ENCODE peak calls at places on chromosomes 16 and 17, in six cellular contexts. Y is tibial artery, T is fibroblast of mammary gland, F is cardiac muscle cell, J is AG04449, A is tibial nerve. R is an unnamed sample.

GRCh38 chr16:4767872-4768548 is 1.0 kb upstream of the ZNF500 start:
- DNase-seq in A (no peak), T (peak; percentile 45), J (no peak), Y (peak; percentile 30), F (no peak), R (no peak)

GRCh38 chr17:80605326-80606066 is 60.9 kb downstream of the RPTOR start:
- DNase-seq in Y (no peak), T (peak; percentile 59), F (no peak), J (no peak), A (no peak), R (no peak)

GRCh38 chr17:75753514-75754377 is 11.2 kb downstream of the GALK1 start:
- DNase-seq in Y (no peak), J (no peak), T (peak; percentile 47), F (peak; percentile 82), A (no peak), R (no peak)

GRCh38 chr17:21208352-21208751 is 5.6 kb downstream of the TMEM11 start:
- DNase-seq in J (no peak), T (no peak), F (no peak), Y (no peak), A (no peak), R (no peak)

GRCh38 chr17:71511266-71511995 is 609.4 kb upstream of the SOX9 start:
- DNase-seq in A (no peak), F (no peak), J (no peak), T (no peak), Y (no peak), R (peak; percentile 14)

GRCh38 chr17:78605429-78605828 is 28.2 kb upstream of the DNAH17 start:
- DNase-seq in T (no peak), Y (no peak), J (no peak), F (no peak), A (no peak), R (no peak)

GRCh38 chr17:9769036-9769695 is 22.2 kb downstream of the DHRS7C start:
- DNase-seq in A (no peak), T (no peak), F (no peak), Y (no peak), J (no peak), R (no peak)

GRCh38 chr16:17391715-17392114 is 79.0 kb downstream of the XYLT1 start:
- DNase-seq in J (no peak), T (no peak), F (no peak), Y (no peak), A (no peak), R (no peak)

GRCh38 chr16:1428511-1428910 is 2.4 kb upstream of the PERCC1 start:
- DNase-seq in F (no peak), Y (no peak), T (peak; percentile 26), A (no peak), J (no peak), R (no peak)

GRCh38 chr16:20073203-20074088 is at the start of gene GPR139:
- DNase-seq in Y (no peak), T (no peak), J (no peak), F (peak; percentile 2), A (no peak), R (no peak)

GRCh38 chr17:14138649-14139048 is 69.3 kb downstream of the COX10 start:
- DNase-seq in J (no peak), Y (no peak), F (no peak), A (no peak), T (no peak), R (no peak)

GRCh38 chr16:48608871-48609452 is 1.0 kb downstream of the N4BP1 start:
- DNase-seq in A (no peak), Y (no peak), J (no peak), F (no peak), T (no peak), R (no peak)

GRCh38 chr17:46942441-46943217 is 19.7 kb downstream of the GOSR2 start:
- DNase-seq in T (peak; percentile 74), J (no peak), A (no peak), F (peak; percentile 78), Y (peak; percentile 63), R (no peak)
- TF ChIP-seq CTCF in T (peak; percentile 99), J (peak; percentile 91), A (peak; percentile 56), F (peak; percentile 99), Y (peak; percentile 73), R (peak; percentile 93)

GRCh38 chr17:62627219-62627903 is at the start of gene MRC2:
- DNase-seq in J (no peak), F (peak; percentile 67), T (peak; percentile 85), A (no peak), Y (peak; percentile 63), R (no peak)
- H3K4me3 ChIP-seq in J (peak within 1 kb of the TSS; percentile 86), F (peak within 1 kb of the TSS; percentile 44), T (peak within 1 kb of the TSS; percentile 81), A (peak within 1 kb of the TSS; percentile 78), Y (peak within 1 kb of the TSS; percentile 67), R (peak within 1 kb of the TSS; percentile 69)

GRCh38 chr16:87784812-87785211 is 19.0 kb upstream of the KLHDC4 start:
- DNase-seq in T (no peak), Y (no peak), J (no peak), A (no peak), F (no peak), R (no peak)

GRCh38 chr16:87778830-87779579 is 13.2 kb upstream of the KLHDC4 start:
- DNase-seq in A (peak; percentile 80), Y (peak; percentile 87), F (peak; percentile 87), T (peak; percentile 90), J (peak; percentile 82), R (peak; percentile 87)

GRCh38 chr16:87778476-87778829 is 12.7 kb upstream of the KLHDC4 start:
- DNase-seq in T (no peak), J (no peak), F (no peak), Y (no peak), A (no peak), R (no peak)

DNA sequence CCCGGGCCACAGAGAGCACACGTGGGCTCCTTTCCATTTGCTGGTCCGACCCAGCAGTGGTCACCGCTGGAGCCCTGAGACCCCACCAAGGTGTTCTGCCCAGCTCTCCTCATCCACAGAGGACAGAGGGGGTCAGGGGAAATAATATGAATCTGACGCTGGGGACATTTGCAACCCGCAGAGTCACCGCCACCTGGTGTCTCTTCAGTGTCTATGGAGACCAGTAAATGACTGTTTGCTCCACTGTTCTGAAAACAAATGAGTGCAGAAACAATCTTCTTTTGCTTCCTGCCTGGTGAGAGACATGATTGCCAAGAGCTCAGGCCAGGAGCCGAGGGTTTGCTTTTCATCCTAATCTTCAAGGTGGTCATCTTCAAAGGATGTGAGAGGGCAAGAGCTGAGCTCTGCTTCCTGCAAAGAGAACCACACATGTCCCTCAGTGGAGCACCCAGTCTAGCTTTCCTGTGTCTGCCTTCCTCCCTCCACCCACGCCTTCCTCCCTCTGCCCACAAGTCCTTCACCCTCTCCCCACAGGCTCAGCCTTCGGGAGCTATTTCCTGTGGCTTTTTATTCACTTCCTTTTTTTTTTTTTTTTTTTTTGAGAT is 14.7 kb upstream of the KLHDC4 start:
- DNase-seq in Y (peak; percentile 39), J (no peak), T (peak; percentile 40), F (no peak), A (no peak), R (no peak)
- TF ChIP-seq CTCF in Y (no peak), J (no peak), T (no peak), F (no peak), A (no peak), R (no peak)

GRCh38 chr16:85316321-85316919 is 204.1 kb upstream of the CIBAR2 start:
- DNase-seq in J (no peak), Y (no peak), A (no peak), T (peak; percentile 56), F (peak; percentile 80), R (no peak)

GRCh38 chr16:85314633-85315032 is 202.4 kb upstream of the CIBAR2 start:
- DNase-seq in Y (no peak), F (no peak), J (no peak), A (no peak), T (no peak), R (no peak)

GRCh38 chr16:85317704-85318103 is 205.4 kb upstream of the CIBAR2 start:
- DNase-seq in Y (no peak), T (no peak), J (no peak), A (no peak), F (no peak), R (no peak)

GRCh38 chr16:85316944-85317343 is 204.7 kb upstream of the CIBAR2 start:
- DNase-seq in Y (no peak), J (no peak), A (no peak), F (peak; percentile 38), T (no peak), R (no peak)

GRCh38 chr16:85315871-85316270 is 203.6 kb upstream of the CIBAR2 start:
- DNase-seq in Y (no peak), T (no peak), F (no peak), A (no peak), J (no peak), R (no peak)
- H3K4me3 ChIP-seq in Y (no peak overlapping the region), T (no peak overlapping the region), F (no peak overlapping the region), A (no peak overlapping the region), J (no peak overlapping the region), R (no peak overlapping the region)

GRCh38 chr16:57661510-57661909 is 6.6 kb upstream of the ADGRG3 start:
- DNase-seq in J (no peak), A (no peak), T (no peak), F (no peak), Y (no peak), R (no peak)

GRCh38 chr16:57658878-57659674 is 9.0 kb upstream of the ADGRG3 start:
- DNase-seq in J (no peak), Y (no peak), T (no peak), F (no peak), A (no peak), R (no peak)

GRCh38 chr16:57661936-57662906 is 5.9 kb upstream of the ADGRG3 start:
- DNase-seq in A (no peak), T (no peak), Y (no peak), F (no peak), J (no peak), R (no peak)

GRCh38 chr16:57663436-57663835 is 4.7 kb upstream of the ADGRG3 start:
- DNase-seq in T (no peak), J (no peak), Y (no peak), F (no peak), A (no peak), R (no peak)

GRCh38 chr16:57660715-57661463 is 7.2 kb upstream of the ADGRG3 start:
- DNase-seq in A (no peak), Y (no peak), J (no peak), F (no peak), T (no peak), R (no peak)
- TF ChIP-seq CTCF in A (no peak), Y (no peak), J (no peak), F (no peak), T (no peak), R (no peak)

GRCh38 chr17:41311111-41311510 is 2.0 kb upstream of the KRTAP16-1 start:
- DNase-seq in J (no peak), F (no peak), Y (no peak), A (no peak), T (no peak), R (no peak)

GRCh38 chr17:41308251-41308917 is 725 bp downstream of the KRTAP16-1 start:
- DNase-seq in F (no peak), T (no peak), A (no peak), Y (no peak), J (no peak), R (no peak)

GRCh38 chr17:41307647-41308046 is 1.5 kb downstream of the KRTAP16-1 start:
- DNase-seq in T (peak; percentile 28), A (no peak), F (no peak), Y (no peak), J (no peak), R (peak; percentile 52)

GRCh38 chr17:41304091-41304490 is 1.4 kb upstream of the KRTAP29-1 start:
- DNase-seq in A (no peak), F (no peak), T (no peak), J (no peak), Y (no peak), R (no peak)

GRCh38 chr17:41308918-41309359 is at the start of gene KRTAP16-1:
- DNase-seq in J (no peak), F (no peak), Y (no peak), T (no peak), A (no peak), R (no peak)
- H3K4me3 ChIP-seq in J (no peak within 1 kb of the TSS), F (no peak within 1 kb of the TSS), Y (no peak within 1 kb of the TSS), T (no peak within 1 kb of the TSS), A (no peak within 1 kb of the TSS), R (no peak within 1 kb of the TSS)